ENCODE peak calls at places on chromosomes 2 and 18, in five cellular contexts. One of them, this sample, is unnamed.

GRCh38 chr18:62523631-62524442 is 1.0 kb downstream of the ZCCHC2 start:
- DNase-seq in NCI-H2029: no peak
- DNase-seq in NCI-H1417: peak; percentile 84
- DNase-seq in activated CD8-positive, alpha-beta memory T cell treated with anti-CD3 and anti-CD28 coated beads for 1 hour: peak; percentile 25
- DNase-seq in DMS153: peak; percentile 6
- DNase-seq in this sample: peak; percentile 24

GRCh38 chr18:62324355-62324828 is 718 bp upstream of the TNFRSF11A start:
- DNase-seq in NCI-H2029: no peak
- DNase-seq in NCI-H1417: no peak
- DNase-seq in activated CD8-positive, alpha-beta memory T cell treated with anti-CD3 and anti-CD28 coated beads for 1 hour: no peak
- DNase-seq in DMS153: no peak
- DNase-seq in this sample: no peak

GRCh38 chr2:170715062-170715931 is at the start of gene SP5:
- DNase-seq in NCI-H2029: peak; percentile 44
- DNase-seq in NCI-H1417: peak; percentile 60
- DNase-seq in activated CD8-positive, alpha-beta memory T cell treated with anti-CD3 and anti-CD28 coated beads for 1 hour: no peak
- DNase-seq in DMS153: peak; percentile 29
- DNase-seq in this sample: peak; percentile 35

GRCh38 chr2:162773352-162773751 is 65.2 kb downstream of the KCNH7 start:
- DNase-seq in NCI-H2029: no peak
- DNase-seq in NCI-H1417: no peak
- DNase-seq in activated CD8-positive, alpha-beta memory T cell treated with anti-CD3 and anti-CD28 coated beads for 1 hour: no peak
- DNase-seq in DMS153: no peak
- DNase-seq in this sample: no peak

GRCh38 chr18:45014047-45014501 is 333.4 kb downstream of the SETBP1 start:
- DNase-seq in NCI-H2029: no peak
- DNase-seq in NCI-H1417: no peak
- DNase-seq in activated CD8-positive, alpha-beta memory T cell treated with anti-CD3 and anti-CD28 coated beads for 1 hour: no peak
- DNase-seq in DMS153: peak; percentile 49
- DNase-seq in this sample: no peak

GRCh38 chr2:10897956-10898355 is 13.8 kb upstream of the KCNF1 start:
- DNase-seq in NCI-H2029: no peak
- DNase-seq in NCI-H1417: no peak
- DNase-seq in activated CD8-positive, alpha-beta memory T cell treated with anti-CD3 and anti-CD28 coated beads for 1 hour: no peak
- DNase-seq in DMS153: no peak
- DNase-seq in this sample: no peak

GRCh38 chr2:142596334-142597088 is 281.0 kb upstream of the KYNU start:
- DNase-seq in NCI-H2029: no peak
- DNase-seq in NCI-H1417: no peak
- DNase-seq in activated CD8-positive, alpha-beta memory T cell treated with anti-CD3 and anti-CD28 coated beads for 1 hour: no peak
- DNase-seq in DMS153: no peak
- DNase-seq in this sample: no peak

GRCh38 chr2:202203348-202203747 is 35.0 kb downstream of the SUMO1 start:
- DNase-seq in NCI-H2029: no peak
- DNase-seq in NCI-H1417: no peak
- DNase-seq in activated CD8-positive, alpha-beta memory T cell treated with anti-CD3 and anti-CD28 coated beads for 1 hour: no peak
- DNase-seq in DMS153: no peak
- DNase-seq in this sample: no peak

GRCh38 chr2:222982010-222982908 is 69.7 kb upstream of the KCNE4 start:
- DNase-seq in NCI-H2029: peak; percentile 91
- DNase-seq in NCI-H1417: peak; percentile 72
- DNase-seq in activated CD8-positive, alpha-beta memory T cell treated with anti-CD3 and anti-CD28 coated beads for 1 hour: no peak
- DNase-seq in DMS153: peak; percentile 79
- DNase-seq in this sample: no peak

GRCh38 chr2:43443317-43443716 is 152.5 kb downstream of the THADA start:
- DNase-seq in NCI-H2029: no peak
- DNase-seq in NCI-H1417: no peak
- DNase-seq in activated CD8-positive, alpha-beta memory T cell treated with anti-CD3 and anti-CD28 coated beads for 1 hour: no peak
- DNase-seq in DMS153: no peak
- DNase-seq in this sample: no peak

GRCh38 chr18:22559414-22560282 is 141.9 kb upstream of the CTAGE1 start:
- DNase-seq in NCI-H2029: no peak
- DNase-seq in NCI-H1417: peak; percentile 50
- DNase-seq in activated CD8-positive, alpha-beta memory T cell treated with anti-CD3 and anti-CD28 coated beads for 1 hour: no peak
- DNase-seq in DMS153: no peak
- DNase-seq in this sample: peak; percentile 52

GRCh38 chr2:196088209-196088608 is 19.6 kb upstream of the DNAH7 start:
- DNase-seq in NCI-H2029: peak; percentile 8
- DNase-seq in NCI-H1417: peak; percentile 79
- DNase-seq in activated CD8-positive, alpha-beta memory T cell treated with anti-CD3 and anti-CD28 coated beads for 1 hour: no peak
- DNase-seq in DMS153: peak; percentile 20
- DNase-seq in this sample: no peak

GRCh38 chr2:123532999-123533398 is 492.1 kb upstream of the CNTNAP5 start:
- DNase-seq in NCI-H2029: no peak
- DNase-seq in NCI-H1417: no peak
- DNase-seq in activated CD8-positive, alpha-beta memory T cell treated with anti-CD3 and anti-CD28 coated beads for 1 hour: no peak
- DNase-seq in DMS153: no peak
- DNase-seq in this sample: no peak

This sample was measured in T1000.